ENCODE peak calls at places on chromosomes 2 and 18, in nine cellular contexts. Z is activated naive CD8-positive, alpha-beta T cell treated with anti-CD3 and anti-CD28 coated beads, Interleukin-2, amount 50 U/mL, for 24 hours; I is activated CD4-positive, alpha-beta T cell treated with anti-CD3 and anti-CD28 coated beads for 1 hour; Y is GM23338; U is brain microvascular endothelial cell; B is AG20443; O is NCI-H1417 treated with DMSO at 0.1 percent for 48 hours; R is tibial artery; C is ELR. E is an unnamed sample.

GRCh38 chr2:56483081-56483480 is 299.3 kb downstream of the CCDC85A start:
- DNase-seq in Z (no peak), I (no peak), Y (no peak), U (no peak), B (no peak), O (no peak), R (no peak), C (no peak), E (peak)

GRCh38 chr2:69789129-69789528 is 40.3 kb upstream of the GMCL1 start:
- DNase-seq in Z (no peak), I (no peak), Y (peak), U (peak), B (peak), O (no peak), R (peak), C (peak), E (peak)

GRCh38 chr2:134712736-134713495 is 5.9 kb downstream of the TMEM163 start:
- DNase-seq in Z (no peak), I (no peak), Y (no peak), U (no peak), B (no peak), O (no peak), R (no peak), C (no peak), E (no peak)

GRCh38 chr2:66833036-66833435 is 398.1 kb downstream of the MEIS1 start:
- DNase-seq in Z (no peak), I (no peak), Y (no peak), U (no peak), B (no peak), O (no peak), R (no peak), C (no peak), E (no peak)

GRCh38 chr18:51032193-51032592 is 2.2 kb downstream of the SMAD4 start:
- DNase-seq in Z (no peak), I (no peak), Y (no peak), U (no peak), B (no peak), O (no peak), R (no peak), C (no peak), E (no peak)

GRCh38 chr18:21740474-21740723 is 193 bp upstream of the MIB1 start:
- DNase-seq in Z (no peak), I (no peak), Y (peak), U (peak), B (peak), O (no peak), R (peak), C (peak), E (peak)

GRCh38 chr2:62473428-62473827 is 32.6 kb downstream of the TMEM17 start:
- DNase-seq in Z (no peak), I (no peak), Y (no peak), U (no peak), B (no peak), O (no peak), R (no peak), C (no peak), E (no peak)

GRCh38 chr2:222714361-222715256 is 43.2 kb downstream of the MOGAT1 start:
- DNase-seq in Z (no peak), I (no peak), Y (no peak), U (no peak), B (no peak), O (no peak), R (no peak), C (no peak), E (no peak)

GRCh38 chr2:46032161-46032813 is 264.9 kb upstream of the EPAS1 start:
- DNase-seq in Z (no peak), I (no peak), Y (no peak), U (no peak), B (peak), O (no peak), R (no peak), C (no peak), E (peak)

GRCh38 chr2:176139621-176140020 is 10.1 kb downstream of the HOXD8 start:
- DNase-seq in Z (no peak), I (no peak), Y (no peak), U (no peak), B (peak), O (no peak), R (no peak), C (no peak), E (no peak)

GRCh38 chr2:62741954-62742722 is 36.6 kb downstream of the EHBP1 start:
- DNase-seq in Z (no peak), I (no peak), Y (no peak), U (peak), B (peak), O (no peak), R (no peak), C (peak), E (peak)

GRCh38 chr18:55672574-55673361 is 84.8 kb upstream of the TCF4 start:
- DNase-seq in Z (no peak), I (no peak), Y (no peak), U (no peak), B (no peak), O (no peak), R (no peak), C (no peak), E (no peak)

GRCh38 chr2:42256502-42256901 is 87.3 kb downstream of the EML4 start:
- DNase-seq in Z (no peak), I (no peak), Y (no peak), U (no peak), B (no peak), O (no peak), R (no peak), C (no peak), E (no peak)

GRCh38 chr18:77108001-77108692 is 24.4 kb downstream of the MBP start:
- DNase-seq in Z (peak), I (no peak), Y (no peak), U (peak), B (peak), O (no peak), R (peak), C (peak), E (peak)

GRCh38 chr2:1974391-1974790 is 230.1 kb upstream of the PXDN start:
- DNase-seq in Z (no peak), I (no peak), Y (no peak), U (peak), B (peak), O (no peak), R (peak), C (peak), E (peak)

GRCh38 chr18:23578067-23578705 is 8.1 kb downstream of the NPC1 start:
- DNase-seq in Z (no peak), I (no peak), Y (no peak), U (no peak), B (no peak), O (no peak), R (no peak), C (no peak), E (no peak)

GRCh38 chr18:6578686-6579085 is 150.8 kb upstream of the ARHGAP28 start:
- DNase-seq in Z (no peak), I (no peak), Y (no peak), U (no peak), B (no peak), O (no peak), R (no peak), C (no peak), E (no peak)

GRCh38 chr2:157747695-157748370 is 119.2 kb upstream of the ACVR1C start:
- DNase-seq in Z (no peak), I (no peak), Y (no peak), U (peak), B (peak), O (no peak), R (peak), C (peak), E (peak)

GRCh38 chr2:67075530-67076253 is 321.4 kb upstream of the ETAA1 start:
- DNase-seq in Z (no peak), I (no peak), Y (no peak), U (no peak), B (no peak), O (no peak), R (no peak), C (no peak), E (no peak)

GRCh38 chr2:43623052-43623451 is 14.0 kb upstream of the PLEKHH2 start:
- DNase-seq in Z (no peak), I (no peak), Y (no peak), U (no peak), B (peak), O (no peak), R (no peak), C (peak), E (no peak)

GRCh38 chr2:181234429-181235410 is 222.5 kb upstream of the ITGA4 start:
- DNase-seq in Z (no peak), I (no peak), Y (no peak), U (no peak), B (no peak), O (no peak), R (no peak), C (no peak), E (no peak)

GRCh38 chr18:22470511-22471181 is 52.9 kb upstream of the CTAGE1 start:
- DNase-seq in Z (no peak), I (no peak), Y (no peak), U (peak), B (no peak), O (no peak), R (peak), C (peak), E (peak)

GRCh38 chr18:21599585-21600525 is 649 bp downstream of the ESCO1 start:
- DNase-seq in Z (peak), I (no peak), Y (peak), U (no peak), B (peak), O (no peak), R (peak), C (peak), E (peak)

GRCh38 chr2:95267458-95268207 is 6.6 kb upstream of the PROM2 start:
- DNase-seq in Z (no peak), I (no peak), Y (no peak), U (no peak), B (no peak), O (no peak), R (no peak), C (peak), E (peak)

GRCh38 chr2:117856415-117857210 is 42.1 kb downstream of the DDX18 start:
- DNase-seq in Z (no peak), I (no peak), Y (peak), U (peak), B (peak), O (no peak), R (no peak), C (peak), E (peak)

GRCh38 chr2:2222931-2223330 is 108.1 kb downstream of the MYT1L start:
- DNase-seq in Z (no peak), I (no peak), Y (no peak), U (peak), B (no peak), O (no peak), R (no peak), C (peak), E (peak)

GRCh38 chr2:127525692-127526141 is 572 bp downstream of the IWS1 start:
- DNase-seq in Z (peak), I (no peak), Y (peak), U (peak), B (peak), O (no peak), R (no peak), C (peak), E (peak)

GRCh38 chr2:176172007-176172747 is 15.1 kb downstream of the HOXD3 start:
- DNase-seq in Z (no peak), I (no peak), Y (peak), U (no peak), B (no peak), O (no peak), R (no peak), C (no peak), E (no peak)

GRCh38 chr2:174952607-174953006 is 52.6 kb downstream of the CHN1 start:
- DNase-seq in Z (no peak), I (no peak), Y (no peak), U (no peak), B (no peak), O (no peak), R (no peak), C (no peak), E (no peak)

GRCh38 chr18:58639751-58640427 is 11.0 kb upstream of the ALPK2 start:
- DNase-seq in Z (no peak), I (no peak), Y (peak), U (peak), B (peak), O (no peak), R (no peak), C (peak), E (peak)

GRCh38 chr2:224971214-224971613 is 71.1 kb downstream of the DOCK10 start:
- DNase-seq in Z (no peak), I (no peak), Y (peak), U (no peak), B (no peak), O (no peak), R (no peak), C (no peak), E (no peak)

GRCh38 chr2:1297376-1298159 is 115.7 kb upstream of the TPO start:
- DNase-seq in Z (no peak), I (no peak), Y (peak), U (no peak), B (no peak), O (no peak), R (no peak), C (no peak), E (no peak)

GRCh38 chr2:173719471-173719870 is 245.7 kb downstream of the SP3 start:
- DNase-seq in Z (no peak), I (no peak), Y (no peak), U (no peak), B (no peak), O (no peak), R (no peak), C (no peak), E (no peak)

GRCh38 chr2:176484838-176485237 is 215.6 kb downstream of the MTX2 start:
- DNase-seq in Z (no peak), I (no peak), Y (no peak), U (no peak), B (peak), O (no peak), R (no peak), C (no peak), E (peak)

GRCh38 chr2:237563816-237564215 is 2.6 kb upstream of the PRLH start:
- DNase-seq in Z (no peak), I (no peak), Y (peak), U (peak), B (peak), O (no peak), R (no peak), C (peak), E (peak)